ENCODE peak calls at places on chromosomes 3 and 15, in nine cellular contexts. A is MCF 10A, I is HCT116, Y is glutamatergic neuron, S is cardiac muscle cell, Z is heart right ventricle, T is ascending aorta, W is IMR-90, E is natural killer cell. M is an unnamed sample.
A peak's percentile ranks its signal among the peaks of the same experiment; 100 is the strongest.

GRCh38 chr3:184945886-184946625 is 134.1 kb downstream of the VPS8 start:
- DNase-seq in T (no peak), I (no peak), E (no peak), Z (no peak), A (no peak), Y (no peak), S (no peak), W (no peak), M (no peak)

GRCh38 chr3:155196131-155197075 is 97.1 kb downstream of the STRIT1 start:
- DNase-seq in I (no peak), Y (peak; percentile 38), W (no peak), E (no peak), Z (no peak), S (no peak), A (no peak), T (no peak), M (no peak)

GRCh38 chr15:99409097-99409473 is 156.7 kb upstream of the MEF2A start:
- DNase-seq in E (no peak), Y (peak; percentile 58), S (peak; percentile 78), I (peak; percentile 38), A (peak; percentile 74), Z (peak; percentile 70), W (peak; percentile 60), T (no peak), M (no peak)

GRCh38 chr3:58535531-58536500 is 1.2 kb downstream of the ACOX2 start:
- DNase-seq in A (no peak), Z (no peak), T (no peak), I (no peak), W (no peak), S (no peak), Y (no peak), E (no peak), M (no peak)

GRCh38 chr3:54580453-54580852 is 347.4 kb downstream of the LRTM1 start:
- DNase-seq in E (no peak), S (no peak), Z (no peak), W (no peak), T (no peak), A (no peak), I (no peak), Y (no peak), M (no peak)

GRCh38 chr3:78724886-78725285 is 1042.9 kb downstream of the ROBO1 start:
- DNase-seq in T (no peak), Y (no peak), A (no peak), I (no peak), Z (no peak), E (no peak), W (no peak), S (no peak), M (no peak)

GRCh38 chr3:140180603-140181002 is 245.6 kb downstream of the CLSTN2 start:
- DNase-seq in A (peak; percentile 26), W (no peak), Y (no peak), Z (no peak), S (no peak), T (no peak), E (no peak), I (no peak), M (no peak)

GRCh38 chr15:55858661-55859060 is 115.7 kb upstream of the PRTG start:
- DNase-seq in T (no peak), I (no peak), E (no peak), Z (no peak), A (peak; percentile 2), Y (no peak), W (peak; percentile 52), S (no peak), M (no peak)

GRCh38 chr3:198079771-198080520 is 119.9 kb downstream of the LMLN start:
- DNase-seq in T (no peak), A (peak; percentile 39), E (no peak), Z (peak; percentile 21), I (peak; percentile 50), W (peak; percentile 5), Y (peak; percentile 31), S (peak; percentile 39), M (no peak)

GRCh38 chr3:198076722-198077308 is 116.8 kb downstream of the LMLN start:
- DNase-seq in W (no peak), Y (no peak), I (no peak), Z (no peak), E (no peak), T (no peak), S (no peak), A (no peak), M (no peak)

GRCh38 chr3:198081421-198081844 is 121.4 kb downstream of the LMLN start:
- DNase-seq in Z (peak; percentile 13), W (no peak), Y (peak; percentile 30), T (no peak), I (no peak), S (no peak), E (no peak), A (no peak), M (no peak)

DNA sequence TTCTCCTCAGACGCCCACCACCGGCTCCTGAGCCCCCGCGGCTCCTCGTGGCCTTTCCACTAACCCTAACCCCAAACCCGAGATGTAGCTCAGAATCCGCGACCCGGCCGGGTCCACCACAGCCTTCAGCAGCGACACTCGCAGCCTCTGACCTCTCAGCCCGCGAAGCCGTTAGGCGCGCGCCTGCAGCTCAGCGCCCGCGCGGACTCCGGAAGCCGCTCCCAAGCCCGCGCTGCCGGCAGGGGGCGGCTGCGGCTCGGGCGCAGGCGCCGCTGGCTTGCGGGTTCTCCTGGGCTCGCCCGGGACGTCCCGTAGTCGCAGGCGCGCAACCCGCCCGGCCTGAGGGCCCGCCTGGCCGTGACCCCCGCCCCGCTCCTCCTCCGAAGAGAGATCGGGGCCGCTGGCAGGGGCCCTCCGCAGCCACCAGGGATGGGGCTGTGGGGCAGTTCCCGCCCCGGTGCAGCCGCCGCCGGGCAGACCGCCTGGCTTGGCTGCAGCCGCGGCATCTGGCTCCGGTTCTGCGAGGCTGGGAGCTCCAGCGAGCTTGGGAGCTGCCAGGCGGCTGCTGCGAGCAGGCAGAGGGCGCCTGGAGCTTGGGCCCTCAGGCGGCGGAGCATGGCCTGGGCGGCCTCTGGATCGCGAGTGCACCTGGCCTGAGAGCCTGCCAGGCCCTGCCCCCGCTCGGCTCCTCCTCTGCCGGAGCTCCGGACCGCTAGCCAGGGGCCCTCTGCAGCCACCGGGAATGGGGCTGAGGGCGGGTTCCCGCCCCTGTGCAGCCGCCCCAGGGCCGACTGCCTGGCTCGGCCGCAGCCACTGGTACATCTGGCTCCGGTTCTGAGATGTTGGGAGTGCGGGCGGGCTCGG is 120.7 kb downstream of the LMLN start:
- DNase-seq in Y (peak; percentile 88), W (peak; percentile 56), Z (peak; percentile 70), A (peak; percentile 69), S (peak; percentile 89), E (peak; percentile 68), T (peak; percentile 8), I (peak; percentile 54), M (peak; percentile 30)
- TF ChIP-seq CTCF in Y (peak; percentile 81), W (peak; percentile 72), Z (peak; percentile 67), A (peak; percentile 60), S (peak; percentile 56), E (peak; percentile 59), T (peak; percentile 65), I (peak; percentile 62), M (peak; percentile 71)

DNA sequence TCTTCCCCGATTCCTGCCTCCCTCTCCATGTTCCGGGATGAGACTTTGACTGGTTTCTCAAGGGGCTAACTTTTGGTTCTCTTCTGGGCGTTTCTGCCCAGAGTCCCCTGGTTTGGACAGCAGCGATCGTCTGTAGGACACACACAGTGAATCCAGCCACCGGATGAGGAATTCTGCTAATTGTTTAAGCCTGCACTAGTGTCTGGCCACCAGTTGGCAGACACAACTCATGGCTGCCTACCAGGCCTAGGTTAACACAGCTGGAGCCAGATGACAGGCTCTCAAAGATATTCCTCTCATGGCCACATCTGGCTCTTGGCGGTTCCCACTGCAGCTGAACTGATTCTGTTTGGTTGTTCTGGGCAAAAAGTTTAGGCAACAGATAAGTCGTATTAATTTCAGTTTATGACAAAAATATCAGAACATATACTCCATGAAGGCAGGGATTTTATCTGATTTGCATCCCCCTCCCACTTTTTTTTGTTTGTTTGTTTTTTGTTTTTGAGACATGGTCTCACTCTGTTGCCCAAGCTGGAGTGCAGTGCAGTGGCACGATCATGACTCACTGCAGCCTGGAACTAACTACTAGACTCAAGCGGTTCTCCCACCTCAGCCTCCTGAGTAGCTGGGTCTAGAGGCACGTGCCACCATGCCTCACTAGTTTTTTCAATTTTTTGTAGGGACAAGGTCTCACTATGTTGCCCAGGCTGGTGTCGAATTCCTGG is 272.8 kb downstream of the FOXP1 start:
- DNase-seq in A (peak; percentile 14), S (no peak), E (no peak), Z (peak; percentile 44), Y (no peak), T (no peak), I (no peak), W (peak; percentile 55), M (no peak)
- TF ChIP-seq CTCF in A (no peak), S (peak; percentile 31), E (no peak), Z (peak; percentile 21), Y (no peak), T (no peak), I (no peak), W (peak; percentile 16), M (no peak)

GRCh38 chr3:108324177-108324576 is 27.8 kb downstream of the HHLA2 start:
- DNase-seq in E (no peak), Y (no peak), I (no peak), T (no peak), W (no peak), A (no peak), Z (no peak), S (no peak), M (no peak)

GRCh38 chr3:108320746-108321350 is 24.5 kb downstream of the HHLA2 start:
- DNase-seq in A (peak; percentile 32), Z (no peak), Y (no peak), W (no peak), E (no peak), I (no peak), S (no peak), T (no peak), M (no peak)

GRCh38 chr3:108319428-108320053 is 23.2 kb downstream of the HHLA2 start:
- DNase-seq in S (no peak), T (no peak), Y (no peak), A (peak; percentile 24), Z (no peak), I (no peak), E (no peak), W (no peak), M (no peak)

GRCh38 chr3:108327168-108327567 is 30.8 kb downstream of the HHLA2 start:
- DNase-seq in I (no peak), Y (no peak), S (no peak), W (no peak), A (no peak), Z (no peak), T (no peak), E (no peak), M (no peak)

GRCh38 chr3:108322352-108322751 is 26.0 kb downstream of the HHLA2 start:
- DNase-seq in W (no peak), T (no peak), Z (no peak), I (no peak), A (no peak), E (no peak), S (no peak), Y (no peak), M (no peak)
- TF ChIP-seq CTCF in W (peak; percentile 24), T (no peak), Z (peak; percentile 25), I (peak; percentile 34), A (no peak), E (peak; percentile 12), S (peak; percentile 10), Y (no peak), M (no peak)

DNA sequence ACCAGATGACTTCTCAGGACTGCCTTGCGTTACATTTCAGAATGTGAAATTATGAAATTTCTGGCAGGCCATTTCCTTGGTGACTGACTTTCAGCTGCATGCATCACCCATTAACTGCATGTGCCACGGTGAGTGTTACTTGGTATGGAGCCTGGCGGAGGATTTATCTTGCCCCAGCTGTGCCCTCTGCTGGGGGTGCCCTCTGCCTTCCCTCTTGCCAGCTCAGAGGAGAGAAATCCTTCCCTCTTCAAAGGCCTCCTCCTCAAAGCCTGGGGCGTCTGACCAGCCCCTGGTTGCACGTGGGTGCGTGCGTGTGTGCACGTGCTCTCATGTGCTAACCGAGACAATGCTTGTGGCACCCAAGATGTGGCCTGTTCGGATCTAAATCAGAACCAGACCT is 57.8 kb upstream of the CTSH start:
- DNase-seq in Z (no peak), I (no peak), S (no peak), E (no peak), W (no peak), A (no peak), T (no peak), Y (no peak), M (no peak)
- TF ChIP-seq CTCF in Z (no peak), I (no peak), S (no peak), E (no peak), W (no peak), A (no peak), T (no peak), Y (no peak), M (no peak)

M was measured in omental fat pad.